ENCODE peak calls at places on chromosomes 5 and 9, in nine cellular contexts. One of them, this sample, is unnamed. For H3K4me1 and H3K27me3, the result is how much of the 10 kb centered on the place peaks cover.

GRCh38 chr9:85522459-85523092 is 219.2 kb downstream of the AGTPBP1 start:
- DNase-seq in tibial artery: peak
- DNase-seq in cardiac muscle cell: peak
- DNase-seq in mesenchymal stem cell: peak
- DNase-seq in neural progenitor cell: peak
- DNase-seq in adipocyte: peak
- DNase-seq in GM23338: peak
- DNase-seq in tibial nerve: no peak
- DNase-seq in heart right ventricle: peak
- DNase-seq in this sample: no peak

GRCh38 chr5:139688088-139688702 is 40.0 kb downstream of the CXXC5 start:
- DNase-seq in tibial artery: no peak
- DNase-seq in cardiac muscle cell: no peak
- DNase-seq in mesenchymal stem cell: no peak
- DNase-seq in neural progenitor cell: peak
- DNase-seq in adipocyte: no peak
- DNase-seq in GM23338: no peak
- DNase-seq in tibial nerve: no peak
- DNase-seq in heart right ventricle: no peak
- DNase-seq in this sample: no peak

GRCh38 chr5:170792878-170793277 is 9.4 kb downstream of the GABRP start:
- DNase-seq in tibial artery: no peak
- DNase-seq in cardiac muscle cell: no peak
- DNase-seq in mesenchymal stem cell: no peak
- DNase-seq in neural progenitor cell: no peak
- DNase-seq in adipocyte: no peak
- DNase-seq in GM23338: no peak
- DNase-seq in tibial nerve: no peak
- DNase-seq in heart right ventricle: no peak
- DNase-seq in this sample: no peak

GRCh38 chr9:130523921-130524320 is 55.5 kb upstream of the FUBP3 start:
- DNase-seq in tibial artery: no peak
- DNase-seq in cardiac muscle cell: no peak
- DNase-seq in mesenchymal stem cell: no peak
- DNase-seq in neural progenitor cell: peak
- DNase-seq in adipocyte: no peak
- DNase-seq in GM23338: peak
- DNase-seq in tibial nerve: no peak
- DNase-seq in heart right ventricle: no peak
- DNase-seq in this sample: no peak

GRCh38 chr5:175321927-175322532 is 122.0 kb downstream of the DRD1 start:
- DNase-seq in tibial artery: no peak
- DNase-seq in cardiac muscle cell: peak
- DNase-seq in mesenchymal stem cell: peak
- DNase-seq in neural progenitor cell: peak
- DNase-seq in adipocyte: peak
- DNase-seq in GM23338: peak
- DNase-seq in tibial nerve: no peak
- DNase-seq in heart right ventricle: no peak
- DNase-seq in this sample: no peak

GRCh38 chr5:102536323-102536928 is 37.6 kb upstream of the SLCO6A1 start:
- DNase-seq in tibial artery: no peak
- DNase-seq in cardiac muscle cell: peak
- DNase-seq in mesenchymal stem cell: peak
- DNase-seq in neural progenitor cell: no peak
- DNase-seq in adipocyte: peak
- DNase-seq in GM23338: no peak
- DNase-seq in tibial nerve: no peak
- DNase-seq in heart right ventricle: no peak
- DNase-seq in this sample: no peak

GRCh38 chr5:54091416-54092130 is 218.8 kb downstream of the ARL15 start:
- DNase-seq in tibial artery: no peak
- DNase-seq in cardiac muscle cell: no peak
- DNase-seq in mesenchymal stem cell: no peak
- DNase-seq in neural progenitor cell: no peak
- DNase-seq in adipocyte: peak
- DNase-seq in GM23338: no peak
- DNase-seq in tibial nerve: no peak
- DNase-seq in heart right ventricle: peak
- DNase-seq in this sample: no peak

GRCh38 chr5:179886190-179886589 is 21.5 kb downstream of the TBC1D9B start:
- DNase-seq in tibial artery: no peak
- DNase-seq in cardiac muscle cell: no peak
- DNase-seq in mesenchymal stem cell: no peak
- DNase-seq in neural progenitor cell: no peak
- DNase-seq in adipocyte: no peak
- DNase-seq in GM23338: no peak
- DNase-seq in tibial nerve: no peak
- DNase-seq in heart right ventricle: no peak
- DNase-seq in this sample: no peak

GRCh38 chr5:21663082-21663481 is 1190.1 kb downstream of the CDH12 start:
- DNase-seq in tibial artery: no peak
- DNase-seq in cardiac muscle cell: no peak
- DNase-seq in mesenchymal stem cell: no peak
- DNase-seq in neural progenitor cell: no peak
- DNase-seq in adipocyte: no peak
- DNase-seq in GM23338: peak
- DNase-seq in tibial nerve: no peak
- DNase-seq in heart right ventricle: no peak
- DNase-seq in this sample: no peak

GRCh38 chr5:891837-892389 is 688 bp downstream of the BRD9 start:
- DNase-seq in tibial artery: no peak
- DNase-seq in cardiac muscle cell: peak
- DNase-seq in mesenchymal stem cell: peak
- DNase-seq in neural progenitor cell: no peak
- DNase-seq in adipocyte: peak
- DNase-seq in GM23338: no peak
- DNase-seq in tibial nerve: no peak
- DNase-seq in heart right ventricle: no peak
- DNase-seq in this sample: no peak

GRCh38 chr5:109485030-109485429 is 75.3 kb upstream of the PJA2 start:
- DNase-seq in tibial artery: peak
- DNase-seq in cardiac muscle cell: peak
- DNase-seq in mesenchymal stem cell: peak
- DNase-seq in neural progenitor cell: no peak
- DNase-seq in adipocyte: peak
- DNase-seq in GM23338: no peak
- DNase-seq in tibial nerve: peak
- DNase-seq in heart right ventricle: peak
- DNase-seq in this sample: no peak

GRCh38 chr9:72362118-72362531 is 2.9 kb downstream of the ZFAND5 start:
- DNase-seq in tibial artery: no peak
- DNase-seq in cardiac muscle cell: peak
- DNase-seq in mesenchymal stem cell: peak
- DNase-seq in neural progenitor cell: no peak
- DNase-seq in adipocyte: peak
- DNase-seq in GM23338: no peak
- DNase-seq in tibial nerve: no peak
- DNase-seq in heart right ventricle: no peak
- DNase-seq in this sample: no peak

GRCh38 chr9:22046243-22046642 is 37.1 kb upstream of the CDKN2B start:
- DNase-seq in tibial artery: no peak
- DNase-seq in cardiac muscle cell: no peak
- DNase-seq in mesenchymal stem cell: no peak
- DNase-seq in neural progenitor cell: no peak
- DNase-seq in adipocyte: no peak
- DNase-seq in GM23338: no peak
- DNase-seq in tibial nerve: no peak
- DNase-seq in heart right ventricle: no peak
- DNase-seq in this sample: no peak

GRCh38 chr9:86713970-86714369 is 233.3 kb downstream of the GAS1 start:
- DNase-seq in tibial artery: no peak
- DNase-seq in cardiac muscle cell: peak
- DNase-seq in mesenchymal stem cell: no peak
- DNase-seq in neural progenitor cell: no peak
- DNase-seq in adipocyte: peak
- DNase-seq in GM23338: no peak
- DNase-seq in tibial nerve: no peak
- DNase-seq in heart right ventricle: no peak
- DNase-seq in this sample: no peak

GRCh38 chr5:33936381-33937016 is at the start of gene RXFP3:
- DNase-seq in tibial artery: no peak
- DNase-seq in cardiac muscle cell: peak
- DNase-seq in mesenchymal stem cell: no peak
- DNase-seq in neural progenitor cell: no peak
- DNase-seq in adipocyte: peak
- DNase-seq in GM23338: peak
- DNase-seq in tibial nerve: no peak
- DNase-seq in heart right ventricle: peak
- DNase-seq in this sample: no peak

DNA sequence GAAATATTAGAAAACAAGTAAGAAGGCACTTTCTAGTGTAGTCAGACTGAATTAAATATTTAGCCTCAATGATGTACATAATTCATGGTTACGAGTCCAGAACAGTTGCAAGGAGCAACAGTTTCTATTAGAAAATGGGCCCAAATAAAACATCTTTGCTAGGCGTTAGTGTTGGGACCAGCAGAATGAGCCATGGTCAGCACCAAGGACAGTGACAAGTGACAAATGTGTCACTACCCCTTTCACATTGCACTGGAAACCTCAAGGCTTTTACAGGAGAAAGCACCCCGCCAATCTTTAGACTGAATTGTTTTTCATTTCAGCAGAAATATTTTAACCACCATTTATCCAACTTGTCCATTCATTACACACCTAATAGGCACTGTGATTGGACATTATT is 301.3 kb upstream of the ADCY2 start:
- DNase-seq in tibial artery: no peak
- DNase-seq in cardiac muscle cell: no peak
- DNase-seq in mesenchymal stem cell: no peak
- DNase-seq in neural progenitor cell: peak
- DNase-seq in adipocyte: no peak
- DNase-seq in GM23338: peak
- DNase-seq in tibial nerve: no peak
- DNase-seq in heart right ventricle: no peak
- DNase-seq in this sample: no peak
- H3K4me3 ChIP-seq in tibial artery: no peak
- H3K4me3 ChIP-seq in cardiac muscle cell: no peak
- H3K4me3 ChIP-seq in mesenchymal stem cell: no peak
- H3K4me3 ChIP-seq in neural progenitor cell: no peak
- H3K4me3 ChIP-seq in adipocyte: no peak
- H3K4me3 ChIP-seq in GM23338: no peak
- H3K4me3 ChIP-seq in tibial nerve: no peak
- H3K4me3 ChIP-seq in heart right ventricle: no peak
- H3K4me3 ChIP-seq in this sample: no peak

DNA sequence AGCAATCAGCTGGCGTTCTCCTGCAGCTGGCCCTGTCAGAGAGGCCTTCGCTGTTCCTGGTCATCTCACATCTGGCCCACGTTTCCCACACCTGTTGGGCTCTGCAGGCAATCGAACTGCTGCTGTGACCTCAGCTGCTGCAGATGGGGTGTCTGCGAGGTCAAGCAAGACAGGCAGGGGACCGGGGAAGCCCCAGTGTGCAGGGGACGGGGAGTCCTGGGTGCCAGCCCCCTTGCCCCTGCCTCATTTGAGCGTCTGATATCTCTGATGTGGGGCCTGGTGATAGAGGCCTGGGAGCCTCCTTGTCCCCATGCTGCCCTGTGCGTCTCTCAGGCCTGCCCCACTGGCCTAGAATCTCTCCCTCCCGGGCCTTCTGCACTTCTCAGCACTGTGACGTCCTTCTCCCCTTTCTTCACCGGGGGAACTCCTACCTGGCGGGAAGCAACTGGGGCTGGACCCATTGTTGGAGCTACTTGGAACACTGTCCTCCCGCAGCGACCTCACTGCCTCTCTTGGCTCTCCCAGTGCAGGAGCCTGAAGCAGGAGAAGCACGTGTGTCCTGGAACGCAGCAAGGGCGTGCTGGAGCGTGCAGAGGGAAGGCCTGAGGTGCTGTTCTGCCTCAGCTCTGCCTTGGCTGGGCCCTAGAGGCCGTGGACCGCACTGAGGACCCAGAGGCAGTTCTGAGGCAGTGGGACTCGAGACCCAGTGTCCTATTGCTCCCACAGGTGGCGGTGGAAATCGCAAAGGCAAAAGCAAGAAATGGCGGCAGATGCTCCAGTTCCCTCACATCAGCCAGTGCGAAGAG is 3.9 kb downstream of the GRK6 start:
- DNase-seq in tibial artery: no peak
- DNase-seq in cardiac muscle cell: no peak
- DNase-seq in mesenchymal stem cell: no peak
- DNase-seq in neural progenitor cell: no peak
- DNase-seq in adipocyte: no peak
- DNase-seq in GM23338: no peak
- DNase-seq in tibial nerve: no peak
- DNase-seq in heart right ventricle: no peak
- DNase-seq in this sample: no peak
- H3K4me1 ChIP-seq in tibial artery: under half
- H3K4me1 ChIP-seq in cardiac muscle cell: under half
- H3K4me1 ChIP-seq in mesenchymal stem cell: under half
- H3K4me1 ChIP-seq in neural progenitor cell: under half
- H3K4me1 ChIP-seq in adipocyte: under half
- H3K4me1 ChIP-seq in GM23338: under half
- H3K4me1 ChIP-seq in tibial nerve: under half
- H3K4me1 ChIP-seq in heart right ventricle: half or more
- H3K4me1 ChIP-seq in this sample: half or more

DNA sequence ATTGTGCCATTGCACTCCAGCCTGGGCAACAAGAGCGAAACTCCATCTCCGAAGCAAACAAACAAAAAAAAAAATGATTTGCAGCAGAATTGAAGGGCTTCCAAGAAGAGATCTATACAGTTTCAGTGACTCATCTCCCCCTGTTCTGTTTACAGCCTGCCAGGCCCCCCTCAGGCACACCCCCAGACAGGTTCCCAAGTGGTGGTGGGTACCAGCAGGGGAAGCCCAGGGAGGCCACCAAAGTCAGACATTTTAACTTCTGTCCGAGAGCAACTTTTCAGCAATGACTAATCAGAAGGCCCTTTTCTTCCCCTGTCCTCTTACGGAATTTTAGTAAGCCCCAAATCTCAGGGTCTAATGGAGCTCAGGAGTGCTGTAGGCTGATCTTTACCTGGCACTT is 98.7 kb downstream of the PAX5 start:
- DNase-seq in tibial artery: no peak
- DNase-seq in cardiac muscle cell: no peak
- DNase-seq in mesenchymal stem cell: no peak
- DNase-seq in neural progenitor cell: no peak
- DNase-seq in adipocyte: no peak
- DNase-seq in GM23338: no peak
- DNase-seq in tibial nerve: no peak
- DNase-seq in heart right ventricle: no peak
- DNase-seq in this sample: no peak
- H3K27me3 ChIP-seq in tibial artery: under half
- H3K27me3 ChIP-seq in cardiac muscle cell: under half
- H3K27me3 ChIP-seq in mesenchymal stem cell: half or more
- H3K27me3 ChIP-seq in neural progenitor cell: under half
- H3K27me3 ChIP-seq in adipocyte: half or more
- H3K27me3 ChIP-seq in GM23338: under half
- H3K27me3 ChIP-seq in tibial nerve: under half
- H3K27me3 ChIP-seq in heart right ventricle: under half
- H3K27me3 ChIP-seq in this sample: under half

DNA sequence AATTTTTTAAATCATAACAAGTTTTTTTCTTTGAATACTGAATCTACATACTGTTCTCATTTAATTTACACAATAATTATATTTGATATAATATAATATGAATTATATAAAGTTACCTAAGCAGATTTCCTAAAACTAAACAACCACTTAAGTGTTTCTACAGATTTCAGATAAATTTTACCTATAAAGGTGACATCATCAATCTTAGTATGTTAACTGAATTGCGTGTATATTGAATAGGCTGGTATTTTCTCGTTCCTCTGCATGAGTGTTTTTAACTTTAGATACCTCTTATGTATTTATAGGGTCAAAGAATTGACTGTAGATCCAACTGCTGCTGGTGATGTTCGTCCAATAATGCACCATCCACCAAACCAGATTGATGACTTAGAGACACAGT is 30.3 kb downstream of the DIMT1 start:
- DNase-seq in tibial artery: no peak
- DNase-seq in cardiac muscle cell: no peak
- DNase-seq in mesenchymal stem cell: no peak
- DNase-seq in neural progenitor cell: no peak
- DNase-seq in adipocyte: no peak
- DNase-seq in GM23338: no peak
- DNase-seq in tibial nerve: no peak
- DNase-seq in heart right ventricle: no peak
- DNase-seq in this sample: no peak
- H3K4me3 ChIP-seq in tibial artery: no peak
- H3K4me3 ChIP-seq in cardiac muscle cell: no peak
- H3K4me3 ChIP-seq in mesenchymal stem cell: no peak
- H3K4me3 ChIP-seq in neural progenitor cell: no peak
- H3K4me3 ChIP-seq in adipocyte: no peak
- H3K4me3 ChIP-seq in GM23338: no peak
- H3K4me3 ChIP-seq in tibial nerve: no peak
- H3K4me3 ChIP-seq in heart right ventricle: no peak
- H3K4me3 ChIP-seq in this sample: no peak